ENCODE peak calls at places on chromosomes 2 and 18, in four cellular contexts. R is DND-41, U is lower leg skin, E is astrocyte of the spinal cord. K is an unnamed sample.

GRCh38 chr2:209476367-209477191 is 52.7 kb downstream of the MAP2 start:
- DNase-seq in U (no peak), R (no peak), E (peak), K (no peak)

GRCh38 chr2:175251425-175252041 is 70.0 kb upstream of the ATP5MC3 start:
- DNase-seq in U (no peak), R (peak), E (peak), K (peak)

GRCh38 chr2:53500181-53500580 is 267.4 kb upstream of the CHAC2 start:
- DNase-seq in U (no peak), R (no peak), E (no peak), K (no peak)

GRCh38 chr2:234147335-234147861 is 96.9 kb downstream of the SPP2 start:
- DNase-seq in E (no peak), U (no peak), R (peak), K (peak)

GRCh38 chr18:72672364-72673151 is 128.4 kb upstream of the CBLN2 start:
- DNase-seq in E (peak), U (no peak), R (peak), K (peak)

GRCh38 chr18:65791753-65792152 is 40.9 kb downstream of the CDH7 start:
- DNase-seq in U (no peak), E (no peak), R (no peak), K (no peak)

GRCh38 chr2:154934213-154934612 is 235.7 kb downstream of the KCNJ3 start:
- DNase-seq in U (no peak), E (no peak), R (no peak), K (no peak)

GRCh38 chr2:162085090-162085891 is 11.3 kb upstream of the DPP4 start:
- DNase-seq in E (peak), U (no peak), R (no peak), K (no peak)

GRCh38 chr2:141595531-141595930 is 535.3 kb downstream of the LRP1B start:
- DNase-seq in E (no peak), R (no peak), U (no peak), K (no peak)

GRCh38 chr18:15165048-15165447 is 417.1 kb downstream of the ANKRD30B start:
- DNase-seq in R (no peak), U (no peak), E (no peak), K (no peak)

GRCh38 chr2:160433466-160434172 is 60.0 kb downstream of the RBMS1 start:
- DNase-seq in U (no peak), R (no peak), E (no peak), K (no peak)

GRCh38 chr18:36830141-36830495 is 1.2 kb downstream of the KIAA1328 start:
- DNase-seq in U (no peak), R (no peak), E (no peak), K (no peak)

GRCh38 chr18:58345064-58345463 is 283.8 kb downstream of the ALPK2 start:
- DNase-seq in U (no peak), R (no peak), E (no peak), K (no peak)

GRCh38 chr18:38329145-38329544 is 763.5 kb upstream of the CELF4 start:
- DNase-seq in R (no peak), E (no peak), U (no peak), K (no peak)

GRCh38 chr18:73254564-73254963 is 386.8 kb upstream of the NETO1 start:
- DNase-seq in E (no peak), U (no peak), R (no peak), K (no peak)

DNA sequence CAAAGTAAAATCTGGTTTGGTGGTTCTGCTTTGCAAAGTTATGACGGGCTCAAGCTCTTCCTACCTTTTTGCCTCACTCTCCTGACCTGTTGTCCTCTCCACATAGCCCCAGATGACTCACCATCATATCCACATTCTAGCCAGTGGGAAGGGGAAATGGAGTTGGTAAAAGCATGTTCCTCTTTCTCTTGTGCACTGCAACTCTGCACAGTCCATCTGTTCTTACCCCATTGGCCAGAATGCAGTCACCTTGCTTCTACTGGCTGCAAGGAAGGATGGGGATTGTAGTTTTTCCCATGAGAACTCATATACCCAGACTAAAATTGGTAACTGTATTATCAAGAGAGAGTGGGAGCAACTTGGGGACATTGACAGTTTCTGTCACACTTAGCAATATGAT is 50.4 kb upstream of the SMIM21 start:
- DNase-seq in U (no peak), R (no peak), E (peak), K (no peak)
- H3K4me3 ChIP-seq in U (no peak), R (no peak), E (no peak), K (no peak)

GRCh38 chr2:157264099-157264498 is 6.6 kb downstream of the GALNT5 start:
- DNase-seq in U (no peak), E (peak), R (no peak), K (no peak)
- H3K4me3 ChIP-seq in U (no peak), E (no peak), R (no peak), K (no peak)

GRCh38 chr2:229909090-229909489 is 12.7 kb downstream of the TRIP12 start:
- DNase-seq in U (no peak), R (no peak), E (no peak), K (no peak)

GRCh38 chr2:229914182-229914581 is 7.6 kb downstream of the TRIP12 start:
- DNase-seq in R (no peak), E (no peak), U (no peak), K (no peak)

GRCh38 chr2:229910147-229910831 is 11.5 kb downstream of the TRIP12 start:
- DNase-seq in R (no peak), E (no peak), U (no peak), K (no peak)

GRCh38 chr2:229905601-229906000 is 16.2 kb downstream of the TRIP12 start:
- DNase-seq in R (no peak), U (no peak), E (no peak), K (no peak)

DNA sequence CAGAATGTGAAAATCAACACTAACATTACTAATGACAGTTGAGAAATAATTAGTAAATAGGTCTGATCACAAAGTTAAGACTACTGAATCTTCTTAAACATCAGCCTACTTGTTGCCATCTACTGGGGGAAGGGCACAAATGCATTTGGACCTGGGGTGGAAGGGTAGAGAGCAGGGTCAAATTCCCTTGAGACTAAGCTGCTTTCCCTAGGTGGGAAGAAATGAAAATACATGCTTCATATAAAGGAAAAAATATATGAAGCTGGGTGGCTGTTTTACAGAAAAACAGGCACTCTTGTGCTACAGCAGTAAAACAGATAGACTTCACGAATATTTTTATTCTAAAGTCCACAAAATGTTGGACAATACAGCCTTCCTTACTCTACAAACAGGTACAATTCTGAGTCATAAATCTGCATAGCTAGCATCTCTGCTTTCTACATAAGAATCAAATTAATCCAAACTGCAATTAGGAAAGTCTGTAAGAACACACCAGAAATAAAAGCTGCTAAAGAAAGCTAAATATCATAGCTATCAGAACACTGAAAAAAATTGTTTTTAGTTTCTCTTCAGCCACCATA is 10.9 kb downstream of the TRIP12 start:
- DNase-seq in R (peak), E (no peak), U (no peak), K (no peak)
- H3K4me3 ChIP-seq in R (no peak), E (no peak), U (no peak), K (no peak)

GRCh38 chr2:165369936-165370296 is 99.6 kb upstream of the CSRNP3 start:
- DNase-seq in U (no peak), R (no peak), E (no peak), K (no peak)
- H3K4me3 ChIP-seq in U (no peak), R (no peak), E (no peak), K (no peak)

DNA sequence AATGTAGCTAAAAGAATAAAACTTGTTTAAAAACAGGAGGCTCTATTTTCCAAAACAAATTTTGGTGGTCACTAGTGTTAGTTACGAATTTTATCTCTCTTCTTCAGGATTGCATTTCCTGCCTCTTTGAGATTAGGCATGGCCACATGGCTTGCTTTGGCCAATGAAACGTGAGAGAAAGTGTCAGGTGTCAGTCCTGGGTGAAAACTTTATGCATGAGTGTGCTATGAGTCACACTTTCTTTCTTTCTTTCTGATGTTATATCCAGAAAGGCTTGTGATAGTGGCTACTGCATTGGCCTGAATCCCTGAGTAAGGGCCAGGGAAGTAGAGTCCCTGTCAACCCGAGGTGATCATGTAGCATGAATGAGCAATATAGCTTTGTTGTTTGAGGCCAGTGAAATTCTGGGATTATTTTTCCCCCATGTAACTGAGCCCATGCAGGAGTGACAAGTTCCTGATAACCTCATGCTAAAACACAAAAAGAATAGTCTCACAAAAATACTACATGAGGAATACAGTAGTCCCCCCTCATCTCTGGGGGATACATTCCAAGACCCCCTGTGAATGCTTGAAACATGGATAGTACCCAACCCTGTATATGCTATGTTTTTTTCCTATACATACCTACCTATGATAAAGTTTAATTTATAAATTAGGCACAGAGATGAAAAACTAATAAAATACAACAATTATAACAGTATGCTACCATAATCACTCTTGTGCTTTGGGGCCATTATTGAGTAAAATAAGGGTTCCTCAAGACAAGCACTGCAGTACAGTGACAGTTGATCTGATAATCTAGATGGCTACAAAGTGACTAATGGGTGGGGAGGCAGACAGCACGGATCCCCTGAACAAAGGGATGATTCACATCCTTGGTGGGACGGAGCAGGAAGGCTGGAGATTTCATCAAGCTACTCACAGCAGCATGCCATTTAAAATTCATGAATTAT is 109.5 kb downstream of the CDC42EP3 start:
- DNase-seq in R (no peak), U (no peak), E (peak), K (no peak)
- H3K4me3 ChIP-seq in R (no peak), U (no peak), E (no peak), K (no peak)

GRCh38 chr2:80506563-80506962 is 202.0 kb upstream of the LRRTM1 start:
- DNase-seq in U (no peak), E (no peak), R (no peak), K (no peak)
- H3K4me3 ChIP-seq in U (no peak), E (no peak), R (no peak), K (no peak)

GRCh38 chr2:237475704-237476107 is 11.3 kb upstream of the MLPH start:
- DNase-seq in U (no peak), R (peak), E (peak), K (no peak)

GRCh38 chr2:237472909-237473308 is 14.1 kb upstream of the MLPH start:
- DNase-seq in U (no peak), E (no peak), R (no peak), K (no peak)

GRCh38 chr2:237474511-237474911 is 12.5 kb upstream of the MLPH start:
- DNase-seq in E (peak), R (no peak), U (no peak), K (no peak)

GRCh38 chr2:237473474-237474453 is 13.3 kb upstream of the MLPH start:
- DNase-seq in U (no peak), E (peak), R (no peak), K (no peak)

GRCh38 chr2:237474931-237475703 is 11.9 kb upstream of the MLPH start:
- DNase-seq in E (peak), U (peak), R (peak), K (peak)
- H3K4me3 ChIP-seq in E (peak), U (peak), R (peak), K (peak)

DNA sequence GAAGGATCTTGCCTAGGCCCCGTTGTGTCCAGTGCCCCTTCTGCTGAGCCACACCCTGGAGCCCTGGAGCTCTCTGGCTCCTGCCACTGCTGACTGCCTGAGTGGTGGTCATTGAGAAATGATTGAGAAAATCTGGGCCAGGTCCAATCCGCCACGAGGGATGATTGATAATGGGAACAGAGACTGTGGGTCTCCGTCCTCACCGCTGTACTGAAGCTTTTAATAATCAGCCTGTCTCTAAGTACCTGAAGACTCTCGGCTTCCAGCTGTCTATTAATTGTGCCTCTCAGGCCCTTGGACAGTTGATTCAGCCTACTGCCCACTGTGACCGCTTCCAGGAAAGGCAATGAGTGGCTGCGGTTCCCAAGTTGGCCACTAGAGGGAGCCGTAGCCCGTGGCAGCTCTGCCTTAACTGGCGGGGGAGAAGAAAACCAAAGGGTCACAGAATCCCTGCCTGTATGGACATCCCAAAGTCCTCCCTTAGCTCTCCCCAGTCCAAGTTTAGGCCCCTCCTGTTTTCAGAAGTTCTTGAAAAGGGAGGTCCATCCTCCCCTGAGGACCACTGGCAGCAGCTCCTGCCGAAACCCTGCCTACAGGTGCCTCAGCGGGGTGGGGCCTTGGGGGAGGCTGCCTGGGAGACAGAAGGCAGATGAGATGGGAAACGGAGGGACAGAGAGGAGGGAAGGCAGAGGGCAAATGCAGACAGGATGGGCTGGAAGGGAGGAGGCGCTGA is 213.6 kb downstream of the TNS1 start:
- DNase-seq in R (peak), E (peak), U (peak), K (peak)
- H3K4me3 ChIP-seq in R (no peak), E (no peak), U (no peak), K (no peak)